ENCODE peak calls at places on chromosomes 12 and 14, in ten cellular contexts. Z, D, K, M, E, A, V, T, X and C are unnamed samples.
A peak's percentile ranks its signal among the peaks of the same experiment; 100 is the strongest.

GRCh38 chr12:54143233-54143986 is 45.4 kb downstream of the SMUG1 start:
- DNase-seq in Z (no peak), D (no peak), K (no peak), M (no peak), E (no peak), A (no peak), V (no peak), T (no peak), X (no peak), C (no peak)

GRCh38 chr12:7376196-7376595 is 67.8 kb downstream of the CD163L1 start:
- DNase-seq in Z (peak; percentile 73), D (no peak), K (no peak), M (no peak), E (no peak), A (no peak), V (peak; percentile 40), T (no peak), X (peak; percentile 25), C (peak; percentile 35)

GRCh38 chr12:3313066-3313465 is 177.9 kb upstream of the PRMT8 start:
- DNase-seq in Z (peak; percentile 58), D (no peak), K (no peak), M (no peak), E (peak; percentile 60), A (no peak), V (no peak), T (no peak), X (peak; percentile 47), C (peak; percentile 84)

GRCh38 chr12:99976762-99977161 is 8.0 kb downstream of the ANKS1B start:
- DNase-seq in Z (no peak), D (no peak), K (no peak), M (no peak), E (no peak), A (no peak), V (no peak), T (no peak), X (no peak), C (no peak)

GRCh38 chr12:69431604-69432222 is 38.5 kb upstream of the FRS2 start:
- DNase-seq in Z (no peak), D (no peak), K (no peak), M (no peak), E (no peak), A (no peak), V (no peak), T (peak; percentile 71), X (no peak), C (no peak)

GRCh38 chr12:90055071-90055470 is 346.4 kb upstream of the ATP2B1 start:
- DNase-seq in Z (no peak), D (no peak), K (no peak), M (no peak), E (no peak), A (no peak), V (no peak), T (no peak), X (no peak), C (no peak)

GRCh38 chr12:132167610-132168310 is 23.5 kb downstream of the NOC4L start:
- DNase-seq in Z (no peak), D (no peak), K (no peak), M (no peak), E (no peak), A (peak; percentile 55), V (no peak), T (no peak), X (no peak), C (no peak)

GRCh38 chr12:9943244-9943643 is 11.1 kb upstream of the CLEC2A start:
- DNase-seq in Z (no peak), D (no peak), K (no peak), M (no peak), E (no peak), A (no peak), V (no peak), T (no peak), X (no peak), C (no peak)

GRCh38 chr14:100871234-100872186 is 32.0 kb downstream of the RTL1 start:
- DNase-seq in Z (peak; percentile 25), D (no peak), K (peak; percentile 80), M (no peak), E (peak; percentile 53), A (peak; percentile 20), V (peak; percentile 21), T (no peak), X (peak; percentile 28), C (peak; percentile 12)

GRCh38 chr12:89862511-89863331 is 154.1 kb upstream of the ATP2B1 start:
- DNase-seq in Z (no peak), D (peak; percentile 23), K (no peak), M (no peak), E (no peak), A (no peak), V (peak; percentile 61), T (no peak), X (no peak), C (peak; percentile 35)

GRCh38 chr12:116863275-116863767 is 17.9 kb downstream of the HRK start:
- DNase-seq in Z (peak; percentile 28), D (no peak), K (peak; percentile 48), M (peak; percentile 96), E (no peak), A (no peak), V (peak; percentile 13), T (no peak), X (no peak), C (peak; percentile 61)

GRCh38 chr14:38705220-38705619 is 397.8 kb downstream of the SEC23A start:
- DNase-seq in Z (no peak), D (no peak), K (no peak), M (no peak), E (no peak), A (no peak), V (no peak), T (no peak), X (no peak), C (no peak)

GRCh38 chr14:105021656-105022275 is 883 bp upstream of the CDCA4 start:
- DNase-seq in Z (no peak), D (no peak), K (peak; percentile 54), M (peak; percentile 85), E (no peak), A (no peak), V (no peak), T (peak; percentile 58), X (peak; percentile 50), C (no peak)

GRCh38 chr12:571795-572531 is 91.3 kb downstream of the NINJ2 start:
- DNase-seq in Z (no peak), D (no peak), K (no peak), M (peak; percentile 66), E (no peak), A (peak; percentile 73), V (peak; percentile 6), T (no peak), X (peak; percentile 70), C (peak; percentile 9)

GRCh38 chr14:47040490-47040889 is 388.9 kb upstream of the RPL10L start:
- DNase-seq in Z (no peak), D (no peak), K (no peak), M (peak; percentile 54), E (no peak), A (no peak), V (peak; percentile 51), T (peak; percentile 79), X (peak; percentile 14), C (no peak)

GRCh38 chr14:47039336-47039735 is 387.8 kb upstream of the RPL10L start:
- DNase-seq in Z (no peak), D (no peak), K (no peak), M (no peak), E (no peak), A (no peak), V (no peak), T (peak; percentile 12), X (no peak), C (no peak)

GRCh38 chr14:47044841-47045240 is 393.3 kb upstream of the RPL10L start:
- DNase-seq in Z (no peak), D (no peak), K (no peak), M (peak; percentile 71), E (peak; percentile 3), A (no peak), V (peak; percentile 41), T (peak; percentile 53), X (no peak), C (no peak)
- TF ChIP-seq CTCF in Z (no peak), D (no peak), K (no peak), M (peak; percentile 73), E (no peak), A (no peak), V (no peak), T (no peak), X (peak; percentile 12), C (no peak)

DNA sequence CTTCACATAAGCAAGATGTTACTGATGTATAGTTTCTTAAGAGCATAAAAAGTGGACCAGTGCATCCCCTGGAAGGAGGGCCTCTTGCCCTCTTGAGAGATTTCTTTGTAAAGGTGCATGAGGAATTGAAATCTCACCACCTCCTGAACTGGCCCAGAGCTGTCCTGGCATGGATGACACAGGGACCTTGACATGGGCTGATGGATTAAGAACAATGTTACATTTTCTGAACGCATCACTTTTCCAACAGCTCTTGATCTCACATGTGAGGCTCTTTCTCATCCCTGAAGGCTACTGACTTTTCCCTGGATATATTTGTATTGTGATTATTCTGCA is 360.4 kb downstream of the RGS6 start:
- DNase-seq in Z (no peak), D (no peak), K (no peak), M (no peak), E (no peak), A (no peak), V (no peak), T (no peak), X (no peak), C (no peak)
- TF ChIP-seq CTCF in Z (no peak), D (no peak), K (no peak), M (no peak), E (no peak), A (no peak), V (no peak), T (no peak), X (no peak), C (no peak)

DNA sequence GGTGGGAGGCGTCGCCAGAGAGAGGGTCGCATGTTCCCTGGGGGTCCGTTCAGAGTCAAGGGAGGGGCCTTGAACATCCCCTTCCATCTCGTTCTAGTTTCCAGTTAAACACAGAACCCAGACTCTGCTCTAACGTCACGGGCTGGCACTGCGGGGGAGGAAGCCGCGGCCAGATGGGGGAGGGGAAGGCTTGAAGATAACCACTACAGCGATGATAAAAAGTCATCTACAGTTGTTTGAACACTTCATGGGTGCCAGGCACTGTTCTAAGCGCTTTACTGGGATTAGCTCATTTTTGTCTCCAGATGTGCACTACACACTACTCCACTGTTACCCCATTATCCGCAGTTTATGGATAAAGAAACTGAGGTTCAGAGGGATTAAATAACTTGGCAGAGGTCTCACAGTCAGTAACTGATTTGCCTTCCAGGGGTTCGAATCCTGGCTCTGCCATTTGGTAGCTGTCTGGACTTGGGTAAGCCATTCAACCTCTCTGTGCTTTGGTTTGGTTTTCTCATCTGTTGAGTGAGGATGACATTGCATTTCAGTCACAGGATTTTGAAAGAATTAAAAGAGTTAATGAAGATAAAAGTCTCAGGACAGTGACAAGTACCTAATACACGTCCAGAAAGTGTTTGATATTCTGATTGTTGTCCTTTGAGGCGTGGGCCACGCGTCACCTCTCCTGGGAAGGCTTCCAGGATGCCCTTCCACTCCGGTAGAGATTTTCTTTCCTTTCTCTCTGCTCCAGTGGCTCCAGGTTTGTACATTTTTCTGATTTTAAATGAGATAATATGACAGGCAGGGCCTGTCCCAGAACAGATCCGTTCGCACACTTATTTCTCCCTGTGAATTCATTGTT is 798 bp upstream of the RASAL1 start:
- DNase-seq in Z (no peak), D (no peak), K (no peak), M (peak; percentile 88), E (no peak), A (no peak), V (no peak), T (no peak), X (no peak), C (no peak)
- TF ChIP-seq CTCF in Z (no peak), D (no peak), K (no peak), M (no peak), E (no peak), A (no peak), V (no peak), T (no peak), X (no peak), C (no peak)

GRCh38 chr12:27936196-27936595 is 36.3 kb downstream of the PTHLH start:
- DNase-seq in Z (no peak), D (no peak), K (no peak), M (no peak), E (no peak), A (no peak), V (no peak), T (no peak), X (peak; percentile 30), C (peak; percentile 7)
- TF ChIP-seq CTCF in Z (no peak), D (no peak), K (no peak), M (no peak), E (no peak), A (no peak), V (no peak), T (peak; percentile 7), X (no peak), C (no peak)